ENCODE peak calls at places on chromosomes 3 and 15, in seven cellular contexts. A is astrocyte, X is DND-41, V is A549, M is GM10248, D is foreskin fibroblast, F is mucosa of descending colon. Q is an unnamed sample.

GRCh38 chr3:151468284-151468917 is 7.5 kb upstream of the IGSF10 start:
- DNase-seq in A (peak; percentile 18), X (peak; percentile 56), V (peak; percentile 36), M (peak; percentile 49), D (peak; percentile 39), F (peak; percentile 76), Q (peak; percentile 66)

GRCh38 chr3:14391033-14391432 is 11.4 kb upstream of the SLC6A6 start:
- DNase-seq in A (peak; percentile 71), X (no peak), V (no peak), M (no peak), D (peak; percentile 85), F (no peak), Q (no peak)

GRCh38 chr15:94174399-94174802 is 57.0 kb upstream of the MCTP2 start:
- DNase-seq in A (peak; percentile 57), X (no peak), V (no peak), M (peak; percentile 32), D (peak; percentile 10), F (no peak), Q (no peak)

GRCh38 chr3:42210731-42211130 is 55.3 kb downstream of the CCK start:
- DNase-seq in A (no peak), X (no peak), V (no peak), M (no peak), D (no peak), F (no peak), Q (no peak)

GRCh38 chr3:50254577-50255250 is 14.2 kb upstream of the SEMA3B start:
- DNase-seq in A (no peak), X (no peak), V (no peak), M (no peak), D (peak; percentile 35), F (no peak), Q (no peak)

GRCh38 chr3:60291115-60291514 is 960.1 kb downstream of the FHIT start:
- DNase-seq in A (no peak), X (no peak), V (no peak), M (no peak), D (no peak), F (no peak), Q (no peak)

GRCh38 chr15:60932051-60932915 is 296.8 kb downstream of the RORA start:
- DNase-seq in A (peak; percentile 70), X (no peak), V (peak; percentile 35), M (no peak), D (peak; percentile 33), F (no peak), Q (no peak)

GRCh38 chr3:137259089-137259488 is 301.3 kb downstream of the IL20RB start:
- DNase-seq in A (no peak), X (no peak), V (no peak), M (no peak), D (no peak), F (no peak), Q (no peak)

GRCh38 chr15:100306098-100306497 is 35.7 kb downstream of the ADAMTS17 start:
- DNase-seq in A (no peak), X (no peak), V (no peak), M (no peak), D (no peak), F (no peak), Q (no peak)

GRCh38 chr15:85137507-85138175 is 156.0 kb downstream of the PDE8A start:
- DNase-seq in A (no peak), X (no peak), V (no peak), M (no peak), D (no peak), F (no peak), Q (no peak)

GRCh38 chr3:48267782-48268181 is 26.9 kb downstream of the ZNF589 start:
- DNase-seq in A (no peak), X (no peak), V (no peak), M (no peak), D (no peak), F (peak; percentile 28), Q (no peak)

GRCh38 chr3:12194209-12194608 is 35.5 kb upstream of the TIMP4 start:
- DNase-seq in A (peak; percentile 91), X (no peak), V (no peak), M (no peak), D (peak; percentile 90), F (no peak), Q (no peak)

GRCh38 chr3:39097716-39098472 is 9.5 kb downstream of the GORASP1 start:
- DNase-seq in A (no peak), X (no peak), V (no peak), M (no peak), D (no peak), F (no peak), Q (no peak)

GRCh38 chr15:66388057-66388363 is 1.3 kb downstream of the MAP2K1 start:
- DNase-seq in A (no peak), X (no peak), V (no peak), M (no peak), D (no peak), F (no peak), Q (no peak)

GRCh38 chr15:66388576-66388975 is 1.9 kb downstream of the MAP2K1 start:
- DNase-seq in A (no peak), X (no peak), V (no peak), M (no peak), D (no peak), F (no peak), Q (peak; percentile 24)

GRCh38 chr15:66389098-66389858 is 2.6 kb downstream of the MAP2K1 start:
- DNase-seq in A (no peak), X (peak; percentile 75), V (no peak), M (no peak), D (no peak), F (no peak), Q (peak; percentile 46)

GRCh38 chr15:66387176-66388056 is 704 bp downstream of the MAP2K1 start:
- DNase-seq in A (peak; percentile 68), X (peak; percentile 55), V (peak; percentile 90), M (peak; percentile 53), D (peak; percentile 82), F (peak; percentile 61), Q (peak; percentile 57)

DNA sequence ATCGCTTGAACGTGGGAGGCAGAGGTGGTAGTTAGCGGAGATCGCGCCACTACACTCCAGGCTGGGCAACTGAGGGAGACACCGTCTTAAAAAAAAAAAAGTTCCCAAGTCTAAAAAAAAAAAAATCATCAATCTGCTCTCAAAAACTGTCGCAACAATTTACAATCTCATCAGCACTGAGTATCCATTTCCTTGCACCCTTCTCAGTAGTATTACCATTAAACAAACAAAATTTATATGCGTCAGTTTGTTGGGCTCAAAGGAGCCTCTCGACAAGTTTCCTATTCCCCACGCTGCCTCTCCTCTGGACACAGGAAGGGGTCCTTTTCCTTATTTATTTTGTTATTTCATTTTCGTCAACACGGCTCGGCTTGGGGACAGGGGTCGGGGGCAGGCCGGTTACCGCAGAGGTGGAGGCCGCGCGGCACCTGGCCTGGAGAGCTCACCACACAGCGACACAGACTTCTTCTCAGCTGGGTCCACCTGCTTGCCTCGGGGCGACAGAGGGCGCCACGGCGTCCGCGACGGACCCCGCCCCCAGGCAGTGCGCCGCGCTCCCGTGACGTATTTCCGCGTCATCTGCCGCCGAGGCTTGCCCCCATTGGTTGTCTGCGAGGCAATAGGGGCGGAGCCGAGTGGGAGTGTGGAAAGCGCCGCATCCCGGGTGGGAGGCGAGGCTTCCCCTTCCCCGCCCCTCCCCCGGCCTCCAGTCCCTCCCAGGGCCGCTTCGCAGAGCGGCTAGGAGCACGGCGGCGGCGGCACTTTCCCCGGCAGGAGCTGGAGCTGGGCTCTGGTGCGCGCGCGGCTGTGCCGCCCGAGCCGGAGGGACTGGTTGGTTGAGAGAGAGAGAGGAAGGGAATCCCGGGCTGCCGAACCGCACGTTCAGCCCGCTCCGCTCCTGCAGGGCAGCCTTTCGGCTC is at the start of gene MAP2K1:
- DNase-seq in A (peak; percentile 89), X (peak; percentile 97), V (peak; percentile 97), M (peak; percentile 96), D (peak; percentile 97), F (peak; percentile 98), Q (peak; percentile 96)
- TF ChIP-seq CTCF in A (peak; percentile 35), X (peak; percentile 75), V (peak; percentile 83), M (peak; percentile 75), D (peak; percentile 60), F (peak; percentile 76), Q (peak; percentile 64)

GRCh38 chr3:103796068-103796467 is 1361.3 kb downstream of the ZPLD1 start:
- DNase-seq in A (no peak), X (no peak), V (no peak), M (no peak), D (no peak), F (no peak), Q (no peak)

GRCh38 chr3:103791786-103792515 is 1357.1 kb downstream of the ZPLD1 start:
- DNase-seq in A (no peak), X (no peak), V (no peak), M (no peak), D (no peak), F (no peak), Q (no peak)

DNA sequence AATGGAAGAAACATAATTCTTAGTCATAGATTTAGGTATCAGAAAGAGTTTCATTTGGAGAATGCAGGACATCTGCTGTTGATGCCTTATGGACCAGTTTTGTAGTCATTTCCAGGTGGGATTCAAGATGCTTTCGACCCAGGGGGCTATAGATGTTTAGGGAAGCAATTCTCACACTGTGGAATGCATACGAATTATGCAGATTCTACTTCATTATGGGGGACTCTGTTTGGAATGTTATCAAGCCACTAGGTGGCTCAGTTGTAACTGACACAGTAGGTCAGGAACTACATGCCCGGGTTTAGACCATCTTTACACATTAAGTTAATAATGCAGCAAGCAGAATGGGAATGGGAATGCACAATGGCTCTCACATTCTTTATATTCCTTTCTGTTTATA is 1359.8 kb downstream of the ZPLD1 start:
- DNase-seq in A (no peak), X (no peak), V (no peak), M (no peak), D (no peak), F (no peak), Q (peak; percentile 1)
- TF ChIP-seq CTCF in A (no peak), X (peak; percentile 15), V (no peak), M (no peak), D (no peak), F (no peak), Q (no peak)

DNA sequence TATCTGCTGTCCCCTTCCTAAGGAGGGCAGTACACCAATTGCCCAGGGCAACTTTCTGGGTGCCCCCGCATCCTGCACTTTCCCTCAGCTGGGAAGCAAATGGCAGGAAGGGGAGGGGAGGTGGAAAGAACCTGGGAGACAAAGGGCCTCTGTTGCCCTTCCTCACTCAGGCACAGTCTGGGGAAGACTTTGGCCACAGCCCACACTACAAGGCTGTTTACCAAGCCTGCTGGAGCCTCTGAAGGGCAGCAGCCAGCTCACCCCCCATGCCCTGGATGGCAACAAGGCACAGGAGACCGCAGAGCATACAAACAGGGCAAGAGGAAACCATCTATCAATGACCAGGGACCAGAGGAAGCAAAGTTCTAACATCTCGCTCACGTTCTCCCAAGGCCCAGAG is 42.4 kb downstream of the ARRDC4 start:
- DNase-seq in A (no peak), X (no peak), V (no peak), M (no peak), D (no peak), F (no peak), Q (no peak)
- TF ChIP-seq CTCF in A (no peak), X (no peak), V (no peak), M (no peak), D (no peak), F (no peak), Q (no peak)

DNA sequence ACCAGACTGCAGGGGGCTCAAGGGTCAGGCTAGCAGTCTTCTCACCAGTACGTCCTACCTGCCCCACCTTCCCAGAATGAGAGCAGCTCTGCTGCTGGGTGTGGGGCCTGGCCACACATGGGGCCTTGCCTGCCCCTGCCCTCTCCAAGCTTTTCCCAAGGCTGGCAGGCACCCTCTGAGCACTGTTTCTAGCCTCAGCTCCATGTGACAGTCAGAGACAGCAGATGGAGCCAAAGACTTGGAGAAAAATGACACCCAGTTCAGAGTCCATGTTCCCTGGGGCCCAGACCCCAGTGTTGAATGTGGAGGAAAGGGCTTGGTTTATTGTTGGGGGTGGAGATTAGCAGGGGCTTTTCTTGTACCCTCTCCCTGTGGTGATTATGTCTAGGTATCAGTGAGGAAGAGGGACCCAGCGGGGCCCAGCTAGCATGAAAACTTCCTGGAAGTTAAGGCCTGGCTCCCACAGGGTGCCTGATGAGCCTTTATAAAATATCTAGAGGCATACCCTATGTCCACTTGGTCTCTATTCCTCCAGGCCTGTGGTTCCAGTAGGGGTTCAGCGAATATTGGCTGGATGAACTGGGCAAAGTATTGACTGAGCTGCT is 153.8 kb downstream of the EEFSEC start:
- DNase-seq in A (no peak), X (no peak), V (no peak), M (no peak), D (no peak), F (peak; percentile 20), Q (no peak)
- TF ChIP-seq CTCF in A (no peak), X (peak; percentile 42), V (no peak), M (peak; percentile 5), D (no peak), F (no peak), Q (no peak)

Q was measured in GM20000.